ENCODE peak calls at places on chromosomes 13 and 19, in eight cellular contexts. R is lower lobe of right lung, F is DND-41, U is heart left ventricle, Y is tibial artery, V is aorta, I is gastrocnemius medialis, Z is suprapubic skin. G is an unnamed sample. For H3K4me1, the result is how much of the 10 kb centered on the place peaks cover.

GRCh38 chr13:107586216-107586615 is 629.1 kb downstream of the LIG4 start:
- DNase-seq in Z (no peak), I (no peak), Y (no peak), V (no peak), U (no peak), F (no peak), R (no peak), G (no peak)

GRCh38 chr13:112974125-112974524 is 5.1 kb downstream of the MCF2L start:
- DNase-seq in Z (peak), F (no peak), U (no peak), Y (no peak), V (peak), I (no peak), R (peak), G (no peak)

GRCh38 chr13:44267203-44267602 is 106.4 kb upstream of the SERP2 start:
- DNase-seq in R (no peak), V (no peak), U (no peak), I (no peak), F (no peak), Y (no peak), Z (no peak), G (no peak)

GRCh38 chr13:75870397-75870801 is 234.3 kb downstream of the LMO7 start:
- DNase-seq in Z (no peak), V (no peak), I (no peak), R (no peak), F (no peak), Y (peak), U (no peak), G (no peak)

GRCh38 chr13:74288361-74288911 is 154.2 kb upstream of the KLF12 start:
- DNase-seq in Z (no peak), Y (no peak), I (peak), U (peak), V (peak), R (no peak), F (peak), G (peak)

GRCh38 chr19:55133639-55134444 is 15.2 kb downstream of the TNNT1 start:
- DNase-seq in Z (no peak), I (no peak), R (no peak), U (no peak), V (peak), Y (no peak), F (no peak), G (no peak)

GRCh38 chr19:58406818-58407657 is 1.4 kb upstream of the ZNF584 start:
- DNase-seq in U (no peak), Z (no peak), Y (no peak), R (no peak), F (no peak), I (no peak), V (no peak), G (no peak)

GRCh38 chr13:51858433-51859247 is 3.1 kb upstream of the CCDC70 start:
- DNase-seq in Y (no peak), V (no peak), Z (no peak), F (no peak), R (no peak), U (no peak), I (no peak), G (no peak)

GRCh38 chr19:28727133-28727834 is 485.7 kb downstream of the UQCRFS1 start:
- DNase-seq in Y (no peak), F (no peak), V (no peak), U (peak), I (no peak), R (no peak), Z (no peak), G (no peak)

GRCh38 chr19:1104452-1105216 is 840 bp downstream of the GPX4 start:
- DNase-seq in R (peak), V (peak), Z (peak), Y (peak), I (peak), U (peak), F (peak), G (peak)

GRCh38 chr19:991174-991931 is 7.2 kb downstream of the WDR18 start:
- DNase-seq in F (peak), I (no peak), U (no peak), Z (no peak), R (no peak), Y (no peak), V (no peak), G (peak)

GRCh38 chr13:27037171-27037570 is 134.4 kb downstream of the USP12 start:
- DNase-seq in R (no peak), U (no peak), V (no peak), F (no peak), Z (no peak), Y (no peak), I (no peak), G (no peak)

GRCh38 chr19:55437410-55437809 is 5.7 kb downstream of the SHISA7 start:
- DNase-seq in I (no peak), R (peak), Z (no peak), V (no peak), U (peak), Y (no peak), F (peak), G (no peak)

GRCh38 chr13:52412128-52412527 is 6.2 kb upstream of the THSD1 start:
- DNase-seq in R (no peak), I (no peak), F (no peak), Y (no peak), V (no peak), U (no peak), Z (no peak), G (no peak)

GRCh38 chr13:105979131-105979530 is 556.3 kb downstream of the EFNB2 start:
- DNase-seq in I (no peak), Y (no peak), U (no peak), R (no peak), V (no peak), Z (no peak), F (no peak), G (no peak)

DNA sequence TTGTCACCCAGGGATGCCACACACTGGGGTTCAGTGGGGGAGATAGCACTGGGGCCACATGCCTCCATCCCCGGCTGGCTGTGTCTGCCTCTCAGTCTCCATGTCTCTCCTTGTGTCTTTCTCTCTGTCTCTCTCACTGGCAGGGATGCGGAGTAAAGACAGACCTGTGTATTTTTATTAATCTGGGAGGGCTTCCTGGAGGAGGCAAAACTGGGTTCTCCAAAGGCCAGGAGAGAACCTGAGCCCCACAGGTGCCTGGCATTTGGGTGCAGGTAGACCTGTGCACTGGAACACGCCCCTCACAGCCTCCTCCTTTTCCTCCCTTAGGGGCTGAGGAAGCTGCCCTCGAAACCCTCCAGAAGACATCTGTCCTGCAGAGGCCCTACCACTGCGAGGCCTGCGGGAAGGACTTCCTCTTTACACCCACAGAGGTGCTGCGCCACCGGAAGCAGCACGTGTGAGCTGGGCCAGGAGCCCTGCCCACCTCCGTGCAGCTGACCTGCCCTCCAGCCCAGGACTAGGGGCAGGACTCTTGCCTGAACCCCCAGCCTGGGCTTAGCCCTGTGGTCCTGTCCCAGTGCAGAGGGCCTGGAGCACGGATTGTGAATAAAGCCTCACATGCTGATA is 32.7 kb downstream of the DHX34 start:
- DNase-seq in R (peak), U (no peak), F (no peak), Y (no peak), V (no peak), I (no peak), Z (no peak), G (no peak)
- H3K27ac ChIP-seq in R (peak), U (no peak), F (no peak), Y (no peak), V (no peak), I (no peak), Z (no peak), G (no peak)

GRCh38 chr19:35170359-35171061 is 16.0 kb downstream of the FXYD5 start:
- DNase-seq in F (no peak), U (no peak), Y (no peak), Z (no peak), V (no peak), R (no peak), I (no peak), G (no peak)

GRCh38 chr19:35167251-35168119 is 12.9 kb downstream of the FXYD5 start:
- DNase-seq in F (no peak), Z (peak), U (no peak), V (no peak), R (no peak), I (no peak), Y (no peak), G (no peak)

GRCh38 chr19:35166100-35167063 is 11.8 kb downstream of the FXYD5 start:
- DNase-seq in V (no peak), Y (no peak), R (no peak), Z (peak), U (no peak), I (no peak), F (no peak), G (no peak)

GRCh38 chr19:35169226-35169995 is 14.9 kb downstream of the FXYD5 start:
- DNase-seq in U (no peak), V (no peak), F (no peak), Z (no peak), R (no peak), I (no peak), Y (no peak), G (no peak)

GRCh38 chr19:35168261-35168660 is 13.7 kb downstream of the FXYD5 start:
- DNase-seq in U (no peak), Z (no peak), R (no peak), F (no peak), Y (no peak), I (no peak), V (no peak), G (no peak)
- H3K4me1 ChIP-seq in U (under half), Z (under half), R (under half), F (under half), Y (under half), I (under half), V (under half), G (under half)

DNA sequence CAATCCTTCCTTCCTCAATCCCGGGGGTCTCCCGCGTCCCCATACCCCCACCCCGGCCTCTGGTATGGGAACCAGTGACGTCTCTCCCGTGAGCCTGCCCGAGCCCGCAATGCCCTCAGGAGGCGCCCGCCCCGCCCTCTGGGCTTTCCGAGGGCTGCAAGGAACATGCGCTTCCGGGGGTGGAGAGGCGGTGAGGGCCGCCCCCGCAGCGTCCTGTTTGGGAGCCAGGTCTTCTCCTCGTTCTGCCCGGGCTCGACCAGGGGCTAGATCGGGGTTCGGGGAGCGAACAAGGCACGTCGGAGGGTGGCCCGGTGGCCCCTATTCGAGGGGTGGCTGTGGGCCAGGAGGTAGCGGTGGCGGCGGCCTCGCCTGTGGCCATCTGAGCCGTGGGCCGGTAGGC is 6.6 kb upstream of the TEX101 start:
- DNase-seq in Z (no peak), Y (no peak), F (no peak), I (no peak), U (no peak), V (no peak), R (no peak), G (no peak)
- H3K27ac ChIP-seq in Z (no peak), Y (no peak), F (no peak), I (no peak), U (no peak), V (no peak), R (no peak), G (no peak)

GRCh38 chr13:40629678-40630384 is 36.6 kb downstream of the FOXO1 start:
- DNase-seq in V (no peak), F (no peak), R (no peak), U (no peak), I (no peak), Y (no peak), Z (no peak), G (no peak)
- H3K4me1 ChIP-seq in V (under half), F (under half), R (under half), U (under half), I (half or more), Y (half or more), Z (under half), G (under half)

GRCh38 chr19:13037161-13037560 is 41.9 kb downstream of the NFIX start:
- DNase-seq in V (peak), F (no peak), U (no peak), Z (no peak), R (no peak), I (no peak), Y (no peak), G (no peak)
- H3K27ac ChIP-seq in V (peak), F (no peak), U (peak), Z (peak), R (peak), I (peak), Y (peak), G (peak)

GRCh38 chr19:11200015-11200574 is 2.8 kb upstream of the KANK2 start:
- DNase-seq in F (no peak), U (no peak), Y (no peak), Z (no peak), V (no peak), I (no peak), R (no peak), G (no peak)
- H3K4me1 ChIP-seq in F (under half), U (half or more), Y (half or more), Z (half or more), V (under half), I (under half), R (half or more), G (under half)

DNA sequence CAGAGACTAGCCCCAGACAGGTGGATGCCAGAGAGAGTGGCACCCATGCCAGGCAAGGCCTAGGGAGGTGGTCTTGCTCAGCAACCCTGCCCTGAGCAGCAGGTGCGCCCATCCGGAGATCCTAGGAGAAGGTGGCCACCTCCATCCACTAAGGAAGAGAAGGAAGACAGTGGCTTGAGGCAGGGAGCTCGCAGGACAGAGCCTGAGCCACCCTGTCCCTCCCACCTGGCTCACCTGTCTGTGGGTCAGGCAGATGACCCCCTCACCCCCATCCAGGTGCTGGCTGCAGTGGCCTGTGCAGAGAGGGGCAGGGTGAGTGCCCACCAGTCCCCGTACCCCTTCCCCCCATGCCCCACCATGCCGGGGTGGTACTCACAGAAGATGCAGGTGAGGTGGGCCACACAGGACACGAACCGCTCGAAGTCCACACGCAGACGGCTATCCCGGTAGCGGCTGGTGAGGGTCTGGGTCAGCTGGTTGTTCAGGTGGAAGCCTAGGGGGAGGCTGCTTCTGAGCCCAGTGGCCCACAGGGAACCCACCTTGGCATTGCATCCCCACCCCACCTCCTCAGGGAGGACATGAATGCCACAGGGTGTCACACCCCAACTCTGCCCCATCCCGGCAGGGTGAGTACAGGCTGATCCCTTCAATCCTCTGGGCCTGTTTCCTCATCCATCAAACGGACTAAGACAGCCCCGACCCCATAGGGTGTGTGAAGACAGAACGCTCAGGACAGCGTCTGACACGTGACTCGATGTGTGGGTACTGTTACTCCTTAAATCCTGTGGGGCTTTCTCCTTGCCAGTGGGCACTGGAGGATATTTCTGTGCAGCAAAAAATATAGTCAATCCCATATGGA is 13.3 kb downstream of the CAPN12 start:
- DNase-seq in I (no peak), Y (no peak), R (peak), V (peak), F (no peak), Z (no peak), U (peak), G (peak)
- H3K27ac ChIP-seq in I (peak), Y (peak), R (peak), V (peak), F (no peak), Z (peak), U (peak), G (peak)

DNA sequence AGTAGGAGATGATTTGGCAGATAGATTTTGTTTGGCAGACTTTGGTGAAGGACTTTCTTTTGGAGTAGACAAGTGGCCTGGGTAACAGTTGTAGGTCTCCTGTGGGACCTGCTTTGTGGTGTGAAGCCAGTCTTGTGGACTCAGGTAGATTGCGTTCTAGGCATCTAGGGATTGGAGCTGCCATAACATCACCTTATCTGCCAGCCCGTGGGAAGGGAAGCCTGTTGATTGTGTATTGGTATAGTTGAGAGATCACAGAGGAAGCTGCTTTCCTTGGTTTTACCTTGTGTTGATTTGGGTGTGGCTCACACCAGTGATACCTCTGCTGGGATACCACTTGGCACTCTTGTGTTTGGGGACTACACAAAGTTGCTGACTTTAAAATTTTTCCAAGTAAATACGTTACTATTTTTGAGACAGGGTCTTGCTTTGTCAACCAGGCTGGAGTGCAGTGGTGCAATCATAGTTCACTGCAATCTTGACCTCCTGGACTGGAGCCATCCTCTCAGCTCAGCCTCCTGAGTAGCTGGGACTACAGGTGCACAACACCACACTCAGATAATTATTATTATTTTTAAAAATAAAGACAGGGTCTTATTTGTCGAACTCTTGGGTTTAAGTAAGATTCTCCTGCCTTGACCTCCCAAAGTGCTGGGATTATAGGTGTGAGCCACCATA is 7.8 kb downstream of the HNRNPM start:
- DNase-seq in Z (no peak), V (no peak), U (no peak), Y (no peak), I (no peak), F (no peak), R (no peak), G (no peak)
- H3K4me1 ChIP-seq in Z (half or more), V (under half), U (half or more), Y (half or more), I (half or more), F (under half), R (half or more), G (under half)